ENCODE peak calls at places on chromosomes 4 and X, in four cellular contexts. W is SK-N-SH, O is GM12878, A is HepG2. T is an unnamed sample.

GRCh38 chr4:8545439-8545765 is 34.8 kb upstream of the GPR78 start:
- DNase-seq in W (peak; percentile 9), A (no peak), O (no peak), T (no peak)

GRCh38 chr4:10492486-10492885 is 35.3 kb upstream of the ZNF518B start:
- DNase-seq in O (no peak), W (no peak), A (no peak), T (no peak)

GRCh38 chr4:128850252-128850651 is 40.8 kb downstream of the JADE1 start:
- DNase-seq in A (no peak), O (no peak), W (no peak), T (no peak)

GRCh38 chrX:55161581-55161980 is 58.6 kb upstream of the PAGE5 start:
- DNase-seq in A (no peak), O (no peak), W (no peak), T (no peak)

GRCh38 chrX:130788786-130789581 is 114.0 kb downstream of the ENOX2 start:
- DNase-seq in W (no peak), A (no peak), O (no peak), T (no peak)

GRCh38 chr4:176642472-176642871 is 150.2 kb downstream of the VEGFC start:
- DNase-seq in W (no peak), A (no peak), O (no peak), T (peak; percentile 17)

GRCh38 chr4:9919047-9919446 is 102.2 kb downstream of the SLC2A9 start:
- DNase-seq in A (no peak), W (no peak), O (no peak), T (no peak)

GRCh38 chr4:167897116-167897515 is 195.2 kb upstream of the ANXA10 start:
- DNase-seq in A (peak; percentile 29), W (peak; percentile 15), O (no peak), T (no peak)

GRCh38 chr4:24067367-24067766 is 177.5 kb upstream of the PPARGC1A start:
- DNase-seq in W (no peak), A (no peak), O (no peak), T (no peak)

GRCh38 chrX:33725556-33726232 is 406.4 kb downstream of the FAM47A start:
- DNase-seq in O (no peak), W (no peak), A (no peak), T (no peak)

GRCh38 chr4:26252349-26252748 is 68.5 kb upstream of the RBPJ start:
- DNase-seq in W (no peak), A (peak; percentile 78), O (peak; percentile 27), T (no peak)

GRCh38 chrX:2389324-2389723 is 111.5 kb downstream of the DHRSX start:
- DNase-seq in W (no peak), O (no peak), A (no peak), T (no peak)

DNA sequence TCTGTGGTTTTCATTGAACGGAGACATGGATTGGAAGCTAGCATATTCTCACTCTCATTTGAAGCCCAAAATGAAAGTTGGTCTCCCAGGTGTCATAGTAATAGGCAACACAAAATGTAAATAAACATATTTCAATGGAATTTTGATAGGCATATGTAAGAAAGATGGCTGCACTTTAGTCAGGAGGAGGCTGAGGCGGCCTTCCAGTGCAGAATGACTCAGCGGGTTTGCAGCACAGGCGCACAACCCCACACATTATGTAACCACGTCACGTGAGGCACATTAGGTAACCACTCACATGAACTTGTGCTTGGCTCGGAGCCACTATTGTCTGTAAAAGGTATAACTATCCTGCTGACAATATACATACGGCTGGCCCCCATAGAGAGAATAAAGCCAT is 381.7 kb downstream of the GPAT3 start:
- DNase-seq in A (peak; percentile 3), W (no peak), O (no peak), T (no peak)
- TF ChIP-seq PBX3 in A (no peak), W (no peak), O (no peak), T (no peak)

GRCh38 chr4:83605216-83605615 is 69.3 kb downstream of the GPAT3 start:
- DNase-seq in W (no peak), O (no peak), A (peak; percentile 30), T (no peak)
- TF ChIP-seq PBX3 in W (no peak), O (no peak), A (no peak), T (no peak)

DNA sequence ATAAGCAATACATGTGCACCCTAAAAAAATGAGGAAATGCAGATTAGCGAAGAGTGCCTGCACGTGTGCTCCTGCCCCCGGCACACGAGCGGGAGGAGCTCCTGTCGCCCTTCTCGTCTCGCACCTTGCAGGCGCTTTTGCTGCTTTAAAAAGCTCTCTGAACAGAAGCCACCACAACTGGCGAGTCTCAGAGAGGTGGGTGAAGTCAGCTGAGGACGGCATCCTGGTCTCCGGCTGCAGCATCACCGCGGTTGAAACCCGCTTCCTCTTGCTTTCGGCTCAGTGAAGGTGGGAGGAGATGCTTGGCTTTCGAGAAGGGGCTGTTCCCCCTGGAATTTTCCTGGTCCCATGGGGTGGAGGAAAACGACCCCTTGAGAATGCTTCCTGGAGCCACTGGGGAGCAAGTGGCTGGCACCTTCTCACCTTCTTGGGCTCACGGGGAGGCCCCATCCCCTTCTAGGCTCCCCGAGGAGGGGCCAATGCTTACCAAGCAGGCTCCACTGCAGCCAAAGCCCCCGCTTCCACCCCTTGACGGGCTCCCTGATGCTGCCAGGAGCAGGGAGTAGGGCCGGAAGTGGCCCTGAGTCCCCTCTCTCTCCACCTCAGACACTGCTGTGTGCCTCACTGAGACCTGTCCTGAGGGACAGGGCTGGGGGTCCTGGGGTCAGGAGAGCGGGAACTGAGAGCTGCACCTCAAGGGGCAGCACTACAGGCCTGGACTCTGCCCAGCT is 29.2 kb upstream of the MXD4 start:
- DNase-seq in W (peak; percentile 37), O (no peak), A (no peak), T (no peak)
- TF ChIP-seq PBX3 in W (no peak), O (no peak), A (no peak), T (no peak)

DNA sequence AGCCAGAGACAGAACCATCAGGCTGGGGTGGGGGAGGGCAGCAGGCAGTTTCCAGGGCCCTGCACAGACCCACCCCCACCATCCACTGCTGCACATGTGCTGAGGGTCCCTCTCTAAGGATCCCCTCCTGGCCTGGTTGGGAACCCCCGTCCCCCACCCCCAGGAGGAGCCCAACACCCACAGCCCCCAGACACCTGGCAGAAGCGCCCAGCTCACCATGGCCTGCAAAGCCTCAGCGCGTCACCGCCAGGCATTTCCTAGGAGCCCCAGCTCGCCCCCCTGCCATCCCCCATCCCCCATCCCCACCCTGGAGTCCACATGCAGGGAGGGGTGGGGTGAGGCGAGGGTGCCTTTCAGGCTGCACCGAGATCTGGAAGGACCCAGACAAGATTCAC is 9.4 kb downstream of the MXD4 start:
- DNase-seq in O (no peak), A (no peak), W (peak; percentile 41), T (no peak)
- TF ChIP-seq PBX3 in O (no peak), A (no peak), W (no peak), T (no peak)

GRCh38 chrX:22430701-22431100 is 158.0 kb downstream of the CBLL2 start:
- DNase-seq in A (no peak), W (no peak), O (no peak), T (no peak)
- TF ChIP-seq PBX3 in A (no peak), W (no peak), O (no peak), T (no peak)

DNA sequence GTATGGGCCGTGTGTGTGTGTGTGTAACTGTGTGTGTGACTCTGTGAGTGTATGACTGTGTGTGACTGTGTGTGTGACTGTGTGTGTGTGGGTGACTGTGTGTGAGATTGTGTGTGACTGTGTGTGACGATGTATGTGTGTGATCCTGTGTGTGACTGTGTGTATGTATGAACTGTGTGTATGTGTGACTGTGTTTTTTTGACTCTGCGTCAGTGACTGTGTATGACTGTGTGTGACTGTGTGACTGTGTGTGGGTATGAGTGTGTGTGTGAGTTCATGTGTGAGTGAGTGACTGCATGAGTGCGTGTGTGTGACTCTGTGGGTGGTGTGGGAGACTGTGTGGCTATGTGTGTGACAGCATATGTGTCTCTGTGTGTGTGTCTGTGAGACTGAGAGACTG is 81.8 kb downstream of the ZNF718 start:
- DNase-seq in W (no peak), A (no peak), O (no peak), T (no peak)
- TF ChIP-seq PBX3 in W (no peak), A (no peak), O (peak; percentile 14), T (no peak)

DNA sequence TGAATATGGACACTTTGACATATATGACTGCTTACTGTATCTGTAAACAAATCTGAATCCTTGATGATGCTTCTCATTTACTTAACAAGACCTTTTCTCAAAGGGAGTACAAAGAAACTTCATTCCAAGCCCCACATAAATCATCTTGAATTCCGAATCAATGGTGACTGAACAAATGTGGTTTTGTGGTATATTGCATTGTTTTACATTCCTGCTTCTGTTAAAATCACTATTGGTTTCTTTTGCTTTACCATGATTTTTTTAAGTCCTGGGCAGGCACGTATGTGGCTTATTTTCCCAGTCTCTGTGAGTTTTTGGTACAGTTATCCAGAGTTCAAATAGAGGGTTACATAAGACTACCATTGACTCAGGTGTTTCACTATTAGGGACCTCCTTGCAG is 196.3 kb downstream of the GALNTL6 start:
- DNase-seq in W (no peak), O (no peak), A (no peak), T (no peak)
- TF ChIP-seq PBX3 in W (no peak), O (no peak), A (no peak), T (no peak)